ENCODE peak calls at places on chromosome 16, in ten cellular contexts. N is adrenal gland, D is heart right ventricle, T is IMR-90, H is psoas muscle, B is brain microvascular endothelial cell, Y is stomach, M is left ventricle myocardium inferior, F is A549, J is thoracic aorta. O is an unnamed sample.
A peak's percentile ranks its signal among the peaks of the same experiment; 100 is the strongest.

GRCh38 chr16:49556252-49557069 is 182.9 kb downstream of the C16orf78 start:
- DNase-seq in F (peak; percentile 35), D (no peak), M (no peak), H (no peak), Y (no peak), B (peak; percentile 56), T (peak; percentile 35), J (no peak), N (no peak), O (no peak)

GRCh38 chr16:57479422-57480126 is 6.7 kb downstream of the DOK4 start:
- DNase-seq in F (no peak), N (no peak), B (peak; percentile 42), M (peak; percentile 58), J (no peak), Y (peak; percentile 66), D (peak; percentile 47), H (peak; percentile 65), T (peak; percentile 54), O (no peak)

GRCh38 chr16:11327277-11328171 is 17.7 kb upstream of the RMI2 start:
- DNase-seq in F (no peak), M (peak; percentile 40), D (no peak), J (no peak), N (no peak), B (no peak), T (no peak), Y (no peak), H (no peak), O (no peak)

GRCh38 chr16:8795818-8796217 is 1.6 kb downstream of the TMEM186 start:
- DNase-seq in B (no peak), M (no peak), T (no peak), J (no peak), F (no peak), N (no peak), D (no peak), Y (no peak), H (no peak), O (no peak)

GRCh38 chr16:50489187-50489586 is 59.0 kb upstream of the NKD1 start:
- DNase-seq in J (no peak), B (no peak), H (no peak), Y (no peak), T (no peak), N (no peak), D (no peak), M (no peak), F (no peak), O (no peak)

GRCh38 chr16:61915569-61915968 is 120.7 kb downstream of the CDH8 start:
- DNase-seq in D (no peak), Y (no peak), J (no peak), T (no peak), N (no peak), H (no peak), M (no peak), F (no peak), B (no peak), O (no peak)

GRCh38 chr16:12600536-12601256 is 203.0 kb downstream of the CPPED1 start:
- DNase-seq in N (no peak), D (no peak), J (no peak), H (no peak), Y (no peak), T (no peak), M (no peak), B (no peak), F (no peak), O (no peak)

GRCh38 chr16:55464375-55464774 is 14.6 kb upstream of the MMP2 start:
- DNase-seq in M (no peak), J (no peak), B (no peak), N (no peak), H (no peak), D (no peak), T (no peak), Y (no peak), F (no peak), O (no peak)

GRCh38 chr16:8550728-8551387 is 39.5 kb downstream of the TMEM114 start:
- DNase-seq in M (no peak), F (no peak), H (no peak), D (no peak), N (no peak), Y (peak; percentile 10), T (no peak), J (no peak), B (no peak), O (no peak)

GRCh38 chr16:50719401-50720337 is 22.2 kb upstream of the CYLD start:
- DNase-seq in T (no peak), B (no peak), Y (peak; percentile 65), J (no peak), F (no peak), N (no peak), H (no peak), M (no peak), D (no peak), O (no peak)

GRCh38 chr16:68844211-68844564 is 857 bp downstream of the TANGO6 start:
- DNase-seq in Y (no peak), J (no peak), N (peak; percentile 43), H (no peak), M (no peak), T (no peak), B (no peak), F (peak; percentile 25), D (no peak), O (no peak)

GRCh38 chr16:87823146-87823929 is 46.0 kb downstream of the SLC7A5 start:
- DNase-seq in D (no peak), B (no peak), J (no peak), M (no peak), H (no peak), N (no peak), F (no peak), T (no peak), Y (no peak), O (no peak)

GRCh38 chr16:49631521-49632041 is 224.3 kb downstream of the ZNF423 start:
- DNase-seq in D (no peak), M (no peak), N (peak; percentile 20), F (no peak), Y (no peak), B (no peak), J (no peak), T (peak; percentile 23), H (no peak), O (no peak)

GRCh38 chr16:56252835-56253234 is 61.5 kb downstream of the GNAO1 start:
- DNase-seq in Y (no peak), F (no peak), T (peak; percentile 9), M (peak; percentile 68), D (peak; percentile 58), J (no peak), B (no peak), H (peak; percentile 67), N (peak; percentile 76), O (no peak)

GRCh38 chr16:30533748-30534367 is 800 bp downstream of the ZNF747 start:
- DNase-seq in F (no peak), B (no peak), J (no peak), N (no peak), D (no peak), H (no peak), Y (no peak), T (no peak), M (no peak), O (no peak)

GRCh38 chr16:88878967-88879787 is 12.7 kb upstream of the PABPN1L start:
- DNase-seq in H (no peak), B (no peak), Y (no peak), J (no peak), D (no peak), F (no peak), M (no peak), N (no peak), T (peak; percentile 0), O (no peak)

GRCh38 chr16:68445458-68445857 is 2.9 kb downstream of the SMPD3 start:
- DNase-seq in Y (peak; percentile 70), N (peak; percentile 76), D (no peak), H (no peak), J (no peak), T (peak; percentile 5), B (peak; percentile 25), F (peak; percentile 41), M (no peak), O (peak; percentile 55)

GRCh38 chr16:64596196-64596595 is 525.7 kb downstream of the CDH11 start:
- DNase-seq in J (no peak), B (no peak), H (no peak), F (no peak), N (no peak), T (no peak), D (no peak), Y (no peak), M (no peak), O (no peak)

GRCh38 chr16:72875291-72876036 is 172.5 kb downstream of the ZFHX3 start:
- DNase-seq in N (no peak), F (no peak), H (no peak), M (no peak), B (no peak), D (no peak), T (no peak), J (no peak), Y (no peak), O (no peak)

GRCh38 chr16:85444879-85445778 is 168.0 kb upstream of the GSE1 start:
- DNase-seq in M (no peak), F (no peak), Y (peak; percentile 56), D (no peak), B (no peak), J (no peak), N (no peak), H (no peak), T (no peak), O (no peak)
- TF ChIP-seq CTCF in M (no peak), F (no peak), Y (no peak), D (no peak), B (no peak), J (no peak), N (no peak), H (no peak), T (no peak), O (no peak)

GRCh38 chr16:76947694-76948093 is 243.3 kb upstream of the MON1B start:
- DNase-seq in N (no peak), Y (no peak), T (no peak), D (no peak), H (no peak), B (no peak), M (no peak), F (no peak), J (no peak), O (no peak)
- H3K4me3 ChIP-seq in N (no peak overlapping the region), Y (no peak overlapping the region), T (no peak overlapping the region), D (no peak overlapping the region), H (no peak overlapping the region), B (no peak overlapping the region), M (no peak overlapping the region), F (no peak overlapping the region), J (no peak overlapping the region), O (no peak overlapping the region)

GRCh38 chr16:2170080-2170479 is 14.5 kb downstream of the TRAF7 start:
- DNase-seq in N (no peak), T (no peak), M (no peak), F (no peak), B (no peak), D (no peak), Y (no peak), J (no peak), H (no peak), O (no peak)
- H3K27ac ChIP-seq in N (no peak overlapping the region), T (no peak overlapping the region), M (peak overlapping the region; percentile 48), F (peak overlapping the region; percentile 15), B (no peak overlapping the region), D (peak overlapping the region; percentile 35), Y (peak overlapping the region; percentile 69), J (no peak overlapping the region), H (peak overlapping the region; percentile 53), O (peak overlapping the region; percentile 83)

DNA sequence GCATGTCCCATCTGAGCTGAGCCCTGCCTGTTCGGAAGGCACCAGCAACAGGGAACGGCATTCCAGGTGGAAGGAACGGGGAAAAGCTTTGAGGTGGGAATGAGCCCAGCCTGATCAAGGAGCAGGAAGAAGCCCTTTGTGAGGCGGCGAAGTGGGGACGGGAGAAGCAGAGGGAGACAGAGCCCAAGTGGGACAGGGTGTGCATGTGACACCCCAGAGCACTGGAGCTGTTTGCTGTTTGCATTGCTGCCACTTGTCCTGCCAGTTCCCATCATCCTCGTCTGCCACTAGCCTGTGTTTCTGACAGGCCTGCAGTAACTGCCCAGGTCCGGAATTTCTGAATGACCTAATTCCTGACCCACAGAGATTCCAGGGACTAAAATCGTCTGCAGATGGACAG is 150.7 kb downstream of the KATNIP start:
- DNase-seq in M (no peak), F (no peak), N (no peak), T (no peak), D (no peak), H (no peak), Y (no peak), J (no peak), B (no peak), O (no peak)
- TF ChIP-seq CTCF in M (peak; percentile 18), F (no peak), N (no peak), T (no peak), D (peak; percentile 15), H (no peak), Y (no peak), J (no peak), B (no peak), O (no peak)

O was measured in lung.